ENCODE peak calls at places on chromosomes 5 and 9, in eight cellular contexts. One of them, this sample, is unnamed.

GRCh38 chr9:69809304-69809863 is 11.2 kb upstream of the CFAP95 start:
- DNase-seq in frontal cortex: no peak
- DNase-seq in fibroblast of mammary gland: peak
- DNase-seq in foreskin keratinocyte: no peak
- DNase-seq in CD8-positive, alpha-beta memory T cell: no peak
- DNase-seq in HuH-7.5: no peak
- DNase-seq in Karpas-422: peak
- DNase-seq in H54: peak
- DNase-seq in this sample: no peak

GRCh38 chr5:157463621-157464407 is 3.8 kb downstream of the NIPAL4 start:
- DNase-seq in H54: no peak
- DNase-seq in frontal cortex: no peak
- DNase-seq in Karpas-422: no peak
- DNase-seq in CD8-positive, alpha-beta memory T cell: no peak
- DNase-seq in HuH-7.5: no peak
- DNase-seq in fibroblast of mammary gland: peak
- DNase-seq in foreskin keratinocyte: peak
- DNase-seq in this sample: no peak

GRCh38 chr5:175253597-175253996 is 190.4 kb downstream of the DRD1 start:
- DNase-seq in CD8-positive, alpha-beta memory T cell: no peak
- DNase-seq in fibroblast of mammary gland: peak
- DNase-seq in HuH-7.5: no peak
- DNase-seq in Karpas-422: no peak
- DNase-seq in H54: no peak
- DNase-seq in foreskin keratinocyte: no peak
- DNase-seq in frontal cortex: no peak
- DNase-seq in this sample: no peak

GRCh38 chr9:74674077-74674476 is 176.9 kb downstream of the RORB start:
- DNase-seq in foreskin keratinocyte: no peak
- DNase-seq in CD8-positive, alpha-beta memory T cell: no peak
- DNase-seq in Karpas-422: no peak
- DNase-seq in fibroblast of mammary gland: no peak
- DNase-seq in frontal cortex: no peak
- DNase-seq in HuH-7.5: no peak
- DNase-seq in H54: no peak
- DNase-seq in this sample: no peak

GRCh38 chr5:34053133-34053532 is 10.1 kb upstream of the C1QTNF3 start:
- DNase-seq in fibroblast of mammary gland: peak
- DNase-seq in foreskin keratinocyte: peak
- DNase-seq in frontal cortex: no peak
- DNase-seq in Karpas-422: no peak
- DNase-seq in HuH-7.5: no peak
- DNase-seq in H54: peak
- DNase-seq in CD8-positive, alpha-beta memory T cell: no peak
- DNase-seq in this sample: no peak

GRCh38 chr9:93030642-93031628 is 27.6 kb upstream of the SUSD3 start:
- DNase-seq in HuH-7.5: no peak
- DNase-seq in foreskin keratinocyte: no peak
- DNase-seq in fibroblast of mammary gland: no peak
- DNase-seq in CD8-positive, alpha-beta memory T cell: no peak
- DNase-seq in H54: no peak
- DNase-seq in Karpas-422: no peak
- DNase-seq in frontal cortex: no peak
- DNase-seq in this sample: no peak

GRCh38 chr9:121434946-121435345 is 64.7 kb downstream of the GGTA1 start:
- DNase-seq in CD8-positive, alpha-beta memory T cell: no peak
- DNase-seq in HuH-7.5: no peak
- DNase-seq in frontal cortex: no peak
- DNase-seq in Karpas-422: no peak
- DNase-seq in foreskin keratinocyte: peak
- DNase-seq in fibroblast of mammary gland: peak
- DNase-seq in H54: no peak
- DNase-seq in this sample: no peak

GRCh38 chr5:57842376-57843015 is 359.9 kb upstream of the ACTBL2 start:
- DNase-seq in H54: no peak
- DNase-seq in frontal cortex: no peak
- DNase-seq in Karpas-422: no peak
- DNase-seq in HuH-7.5: no peak
- DNase-seq in fibroblast of mammary gland: no peak
- DNase-seq in foreskin keratinocyte: no peak
- DNase-seq in CD8-positive, alpha-beta memory T cell: no peak
- DNase-seq in this sample: no peak

GRCh38 chr5:160550075-160550474 is 128.4 kb downstream of the PTTG1 start:
- DNase-seq in CD8-positive, alpha-beta memory T cell: no peak
- DNase-seq in frontal cortex: no peak
- DNase-seq in foreskin keratinocyte: no peak
- DNase-seq in HuH-7.5: no peak
- DNase-seq in Karpas-422: no peak
- DNase-seq in fibroblast of mammary gland: no peak
- DNase-seq in H54: no peak
- DNase-seq in this sample: no peak

GRCh38 chr5:90558344-90559192 is at the start of gene ADGRV1:
- DNase-seq in HuH-7.5: peak
- DNase-seq in frontal cortex: peak
- DNase-seq in CD8-positive, alpha-beta memory T cell: no peak
- DNase-seq in foreskin keratinocyte: peak
- DNase-seq in fibroblast of mammary gland: peak
- DNase-seq in Karpas-422: peak
- DNase-seq in H54: no peak
- DNase-seq in this sample: peak

GRCh38 chr5:57887851-57888621 is 405.4 kb upstream of the ACTBL2 start:
- DNase-seq in frontal cortex: peak
- DNase-seq in HuH-7.5: peak
- DNase-seq in CD8-positive, alpha-beta memory T cell: no peak
- DNase-seq in fibroblast of mammary gland: peak
- DNase-seq in foreskin keratinocyte: peak
- DNase-seq in Karpas-422: peak
- DNase-seq in H54: peak
- DNase-seq in this sample: no peak

GRCh38 chr9:115050002-115050490 is 67.9 kb downstream of the TNC start:
- DNase-seq in frontal cortex: no peak
- DNase-seq in Karpas-422: no peak
- DNase-seq in H54: no peak
- DNase-seq in CD8-positive, alpha-beta memory T cell: no peak
- DNase-seq in fibroblast of mammary gland: no peak
- DNase-seq in foreskin keratinocyte: no peak
- DNase-seq in HuH-7.5: no peak
- DNase-seq in this sample: no peak

GRCh38 chr9:91055845-91056244 is 254.2 kb downstream of the SYK start:
- DNase-seq in H54: no peak
- DNase-seq in foreskin keratinocyte: no peak
- DNase-seq in CD8-positive, alpha-beta memory T cell: no peak
- DNase-seq in fibroblast of mammary gland: no peak
- DNase-seq in Karpas-422: no peak
- DNase-seq in frontal cortex: no peak
- DNase-seq in HuH-7.5: no peak
- DNase-seq in this sample: no peak